ENCODE peak calls at places on chromosomes 13 and 19, in seven cellular contexts. One of them, this sample, is unnamed. For H3K4me1, the result is how much of the 10 kb centered on the place peaks cover.

GRCh38 chr13:66339214-66339613 is 890.9 kb downstream of the PCDH9 start:
- DNase-seq in ovary: no peak
- DNase-seq in stomach: no peak
- DNase-seq in suprapubic skin: no peak
- DNase-seq in GM12878: no peak
- DNase-seq in A549: no peak
- DNase-seq in HepG2: no peak
- DNase-seq in this sample: no peak

GRCh38 chr19:34383599-34383998 is 18.6 kb downstream of the GPI start:
- DNase-seq in A549: no peak
- DNase-seq in HepG2: no peak
- DNase-seq in stomach: no peak
- DNase-seq in ovary: no peak
- DNase-seq in GM12878: no peak
- DNase-seq in suprapubic skin: no peak
- DNase-seq in this sample: no peak

GRCh38 chr13:79405501-79405830 is 589 bp downstream of the RBM26 start:
- DNase-seq in A549: peak
- DNase-seq in HepG2: no peak
- DNase-seq in suprapubic skin: no peak
- DNase-seq in stomach: no peak
- DNase-seq in GM12878: no peak
- DNase-seq in ovary: no peak
- DNase-seq in this sample: peak

GRCh38 chr13:114099191-114099590 is 33.2 kb downstream of the RASA3 start:
- DNase-seq in suprapubic skin: peak
- DNase-seq in HepG2: peak
- DNase-seq in GM12878: no peak
- DNase-seq in A549: peak
- DNase-seq in stomach: no peak
- DNase-seq in ovary: peak
- DNase-seq in this sample: peak

GRCh38 chr13:27437126-27437525 is 12.7 kb downstream of the GTF3A start:
- DNase-seq in HepG2: no peak
- DNase-seq in ovary: no peak
- DNase-seq in A549: no peak
- DNase-seq in GM12878: no peak
- DNase-seq in stomach: no peak
- DNase-seq in suprapubic skin: no peak
- DNase-seq in this sample: no peak

GRCh38 chr13:108304170-108305068 is 34.9 kb downstream of the TNFSF13B start:
- DNase-seq in stomach: no peak
- DNase-seq in HepG2: peak
- DNase-seq in suprapubic skin: no peak
- DNase-seq in A549: no peak
- DNase-seq in GM12878: no peak
- DNase-seq in ovary: no peak
- DNase-seq in this sample: no peak

GRCh38 chr13:68982961-68983619 is 1124.5 kb upstream of the ATXN8OS start:
- DNase-seq in GM12878: no peak
- DNase-seq in ovary: no peak
- DNase-seq in A549: no peak
- DNase-seq in stomach: no peak
- DNase-seq in suprapubic skin: no peak
- DNase-seq in HepG2: no peak
- DNase-seq in this sample: no peak

GRCh38 chr19:54172764-54173699 is at the start of gene TMC4:
- DNase-seq in HepG2: no peak
- DNase-seq in stomach: peak
- DNase-seq in A549: peak
- DNase-seq in GM12878: no peak
- DNase-seq in suprapubic skin: no peak
- DNase-seq in ovary: no peak
- DNase-seq in this sample: no peak

GRCh38 chr19:13281567-13282291 is 131.5 kb downstream of the IER2 start:
- DNase-seq in suprapubic skin: no peak
- DNase-seq in stomach: no peak
- DNase-seq in A549: no peak
- DNase-seq in HepG2: no peak
- DNase-seq in ovary: no peak
- DNase-seq in GM12878: no peak
- DNase-seq in this sample: no peak

GRCh38 chr13:44165895-44166496 is 207.6 kb upstream of the SERP2 start:
- DNase-seq in ovary: no peak
- DNase-seq in stomach: no peak
- DNase-seq in GM12878: no peak
- DNase-seq in HepG2: no peak
- DNase-seq in A549: no peak
- DNase-seq in suprapubic skin: no peak
- DNase-seq in this sample: no peak

GRCh38 chr19:42184401-42184861 is 33.0 kb downstream of the DEDD2 start:
- DNase-seq in HepG2: peak
- DNase-seq in stomach: peak
- DNase-seq in GM12878: no peak
- DNase-seq in suprapubic skin: no peak
- DNase-seq in ovary: peak
- DNase-seq in A549: peak
- DNase-seq in this sample: peak

GRCh38 chr13:45055198-45055901 is 65.0 kb upstream of the GTF2F2 start:
- DNase-seq in HepG2: no peak
- DNase-seq in stomach: no peak
- DNase-seq in GM12878: peak
- DNase-seq in suprapubic skin: no peak
- DNase-seq in A549: peak
- DNase-seq in ovary: peak
- DNase-seq in this sample: peak

GRCh38 chr19:43574424-43575155 is 737 bp downstream of the XRCC1 start:
- DNase-seq in ovary: peak
- DNase-seq in HepG2: no peak
- DNase-seq in suprapubic skin: no peak
- DNase-seq in A549: no peak
- DNase-seq in stomach: no peak
- DNase-seq in GM12878: no peak
- DNase-seq in this sample: no peak

GRCh38 chr13:21583496-21583895 is 20.5 kb downstream of the MICU2 start:
- DNase-seq in suprapubic skin: no peak
- DNase-seq in ovary: no peak
- DNase-seq in GM12878: no peak
- DNase-seq in A549: no peak
- DNase-seq in stomach: no peak
- DNase-seq in HepG2: peak
- DNase-seq in this sample: no peak

GRCh38 chr13:97855570-97855970 is 97.9 kb upstream of the IPO5 start:
- DNase-seq in stomach: no peak
- DNase-seq in A549: peak
- DNase-seq in suprapubic skin: no peak
- DNase-seq in HepG2: peak
- DNase-seq in ovary: no peak
- DNase-seq in GM12878: peak
- DNase-seq in this sample: peak

GRCh38 chr19:18863843-18864362 is 32.1 kb downstream of the CERS1 start:
- DNase-seq in ovary: no peak
- DNase-seq in GM12878: no peak
- DNase-seq in A549: no peak
- DNase-seq in suprapubic skin: no peak
- DNase-seq in stomach: no peak
- DNase-seq in HepG2: no peak
- DNase-seq in this sample: no peak

GRCh38 chr13:109669234-109669612 is 117.2 kb downstream of the IRS2 start:
- DNase-seq in stomach: no peak
- DNase-seq in ovary: no peak
- DNase-seq in A549: no peak
- DNase-seq in HepG2: no peak
- DNase-seq in GM12878: no peak
- DNase-seq in suprapubic skin: no peak
- DNase-seq in this sample: no peak

GRCh38 chr13:100721885-100722512 is 47.4 kb upstream of the TMTC4 start:
- DNase-seq in GM12878: no peak
- DNase-seq in ovary: no peak
- DNase-seq in stomach: peak
- DNase-seq in suprapubic skin: no peak
- DNase-seq in A549: peak
- DNase-seq in HepG2: peak
- DNase-seq in this sample: no peak

GRCh38 chr19:16091546-16092475 is 15.5 kb downstream of the TPM4 start:
- DNase-seq in stomach: no peak
- DNase-seq in suprapubic skin: no peak
- DNase-seq in ovary: no peak
- DNase-seq in A549: peak
- DNase-seq in HepG2: no peak
- DNase-seq in GM12878: no peak
- DNase-seq in this sample: no peak

GRCh38 chr13:100887729-100888151 is 213.1 kb upstream of the TMTC4 start:
- DNase-seq in A549: peak
- DNase-seq in suprapubic skin: no peak
- DNase-seq in ovary: no peak
- DNase-seq in stomach: no peak
- DNase-seq in HepG2: no peak
- DNase-seq in GM12878: no peak
- DNase-seq in this sample: no peak

GRCh38 chr13:43785681-43786471 is 896 bp downstream of the ENOX1 start:
- DNase-seq in suprapubic skin: peak
- DNase-seq in stomach: peak
- DNase-seq in GM12878: no peak
- DNase-seq in HepG2: no peak
- DNase-seq in A549: peak
- DNase-seq in ovary: peak
- DNase-seq in this sample: peak

GRCh38 chr19:5628919-5629481 is 6.1 kb downstream of the SAFB start:
- DNase-seq in A549: no peak
- DNase-seq in GM12878: no peak
- DNase-seq in stomach: no peak
- DNase-seq in suprapubic skin: no peak
- DNase-seq in HepG2: no peak
- DNase-seq in ovary: no peak
- DNase-seq in this sample: no peak
- H3K4me1 ChIP-seq in A549: under half
- H3K4me1 ChIP-seq in GM12878: under half
- H3K4me1 ChIP-seq in stomach: half or more
- H3K4me1 ChIP-seq in suprapubic skin: half or more
- H3K4me1 ChIP-seq in HepG2: half or more
- H3K4me1 ChIP-seq in ovary: under half
- H3K4me1 ChIP-seq in this sample: under half

GRCh38 chr19:49585023-49585422 is 3.9 kb downstream of the PRRG2 start:
- DNase-seq in A549: no peak
- DNase-seq in ovary: no peak
- DNase-seq in HepG2: no peak
- DNase-seq in suprapubic skin: no peak
- DNase-seq in stomach: no peak
- DNase-seq in GM12878: no peak
- DNase-seq in this sample: no peak
- TF ChIP-seq EP300 in A549: no peak
- TF ChIP-seq EP300 in ovary: no peak
- TF ChIP-seq EP300 in HepG2: no peak
- TF ChIP-seq EP300 in suprapubic skin: no peak
- TF ChIP-seq EP300 in stomach: no peak
- TF ChIP-seq EP300 in GM12878: no peak
- TF ChIP-seq EP300 in this sample: no peak

GRCh38 chr19:8455018-8455417 is 10.2 kb downstream of the HNRNPM start:
- DNase-seq in GM12878: no peak
- DNase-seq in stomach: no peak
- DNase-seq in suprapubic skin: no peak
- DNase-seq in A549: no peak
- DNase-seq in ovary: no peak
- DNase-seq in HepG2: no peak
- DNase-seq in this sample: peak
- H3K4me1 ChIP-seq in GM12878: under half
- H3K4me1 ChIP-seq in stomach: half or more
- H3K4me1 ChIP-seq in suprapubic skin: half or more
- H3K4me1 ChIP-seq in A549: half or more
- H3K4me1 ChIP-seq in ovary: under half
- H3K4me1 ChIP-seq in HepG2: half or more
- H3K4me1 ChIP-seq in this sample: under half

GRCh38 chr19:48696353-48697010 is 711 bp downstream of the FUT2 start:
- DNase-seq in ovary: no peak
- DNase-seq in GM12878: no peak
- DNase-seq in suprapubic skin: no peak
- DNase-seq in stomach: peak
- DNase-seq in HepG2: no peak
- DNase-seq in A549: no peak
- DNase-seq in this sample: no peak

GRCh38 chr19:48695743-48696352 is at the start of gene FUT2:
- DNase-seq in A549: no peak
- DNase-seq in HepG2: no peak
- DNase-seq in GM12878: no peak
- DNase-seq in suprapubic skin: no peak
- DNase-seq in ovary: no peak
- DNase-seq in stomach: peak
- DNase-seq in this sample: no peak

GRCh38 chr19:48702701-48703100 is 6.9 kb downstream of the FUT2 start:
- DNase-seq in GM12878: no peak
- DNase-seq in stomach: no peak
- DNase-seq in ovary: no peak
- DNase-seq in A549: no peak
- DNase-seq in suprapubic skin: no peak
- DNase-seq in HepG2: no peak
- DNase-seq in this sample: no peak

GRCh38 chr19:48703316-48703715 is 7.5 kb downstream of the FUT2 start:
- DNase-seq in A549: no peak
- DNase-seq in GM12878: no peak
- DNase-seq in ovary: no peak
- DNase-seq in HepG2: no peak
- DNase-seq in suprapubic skin: no peak
- DNase-seq in stomach: no peak
- DNase-seq in this sample: no peak

GRCh38 chr19:48698046-48698445 is 2.3 kb downstream of the FUT2 start:
- DNase-seq in stomach: peak
- DNase-seq in HepG2: no peak
- DNase-seq in ovary: no peak
- DNase-seq in suprapubic skin: no peak
- DNase-seq in GM12878: no peak
- DNase-seq in A549: no peak
- DNase-seq in this sample: no peak
- TF ChIP-seq EP300 in stomach: no peak
- TF ChIP-seq EP300 in HepG2: no peak
- TF ChIP-seq EP300 in ovary: no peak
- TF ChIP-seq EP300 in suprapubic skin: no peak
- TF ChIP-seq EP300 in GM12878: no peak
- TF ChIP-seq EP300 in A549: no peak
- TF ChIP-seq EP300 in this sample: no peak

This sample was measured in sigmoid colon.